ENCODE peak calls at places on chromosome 1, in four cellular contexts. Z is Karpas-422; B is CD8-positive, alpha-beta memory T cell; V is CD4-positive, alpha-beta memory T cell. F is an unnamed sample.

GRCh38 chr1:100438789-100439188 is 86.5 kb downstream of the CDC14A start:
- DNase-seq in V (no peak), Z (no peak), B (no peak), F (no peak)

GRCh38 chr1:12669529-12670068 is 25.7 kb downstream of the AADACL4 start:
- DNase-seq in V (no peak), B (no peak), Z (no peak), F (no peak)

GRCh38 chr1:150235436-150235851 is 468 bp downstream of the ANP32E start:
- DNase-seq in B (peak; percentile 26), Z (peak; percentile 77), V (peak; percentile 48), F (no peak)

GRCh38 chr1:181089777-181090505 is 1.4 kb downstream of the IER5 start:
- DNase-seq in B (peak; percentile 83), V (peak; percentile 94), Z (peak; percentile 75), F (peak; percentile 52)

GRCh38 chr1:247114351-247115140 is 10.4 kb upstream of the ZNF669 start:
- DNase-seq in Z (no peak), V (no peak), B (no peak), F (no peak)

GRCh38 chr1:88104234-88104633 is 579.8 kb upstream of the PKN2 start:
- DNase-seq in B (no peak), Z (no peak), V (no peak), F (no peak)

GRCh38 chr1:4034318-4034887 is 134.3 kb upstream of the C1orf174 start:
- DNase-seq in B (no peak), Z (no peak), V (no peak), F (no peak)

GRCh38 chr1:177926201-177926600 is 43.7 kb downstream of the SEC16B start:
- DNase-seq in Z (no peak), B (no peak), V (no peak), F (no peak)

GRCh38 chr1:223835754-223836153 is 10.0 kb downstream of the TP53BP2 start:
- DNase-seq in Z (no peak), V (no peak), B (no peak), F (no peak)

GRCh38 chr1:29217633-29218032 is 13.1 kb downstream of the MECR start:
- DNase-seq in V (no peak), Z (no peak), B (no peak), F (no peak)

GRCh38 chr1:26477446-26478152 is 5.4 kb downstream of the HMGN2 start:
- DNase-seq in Z (peak; percentile 64), B (no peak), V (no peak), F (no peak)

GRCh38 chr1:200409203-200409760 is 554 bp downstream of the ZNF281 start:
- DNase-seq in B (peak; percentile 5), Z (peak; percentile 60), V (peak; percentile 64), F (peak; percentile 59)

GRCh38 chr1:208219659-208220282 is 24.4 kb downstream of the PLXNA2 start:
- DNase-seq in V (no peak), B (no peak), Z (no peak), F (no peak)

GRCh38 chr1:76218888-76219588 is 144.5 kb downstream of the ST6GALNAC3 start:
- DNase-seq in V (no peak), Z (peak; percentile 96), B (no peak), F (no peak)

GRCh38 chr1:95957748-95958147 is 723.7 kb downstream of the RWDD3 start:
- DNase-seq in V (no peak), Z (no peak), B (no peak), F (no peak)

GRCh38 chr1:11649237-11649623 is 5.0 kb downstream of the FBXO2 start:
- DNase-seq in V (no peak), Z (no peak), B (no peak), F (peak; percentile 60)

GRCh38 chr1:232556336-232556735 is 73.6 kb downstream of the SIPA1L2 start:
- DNase-seq in Z (no peak), B (no peak), V (no peak), F (no peak)
- H3K27ac ChIP-seq in Z (no peak overlapping the region), B (no peak overlapping the region), V (no peak overlapping the region), F (no peak overlapping the region)

GRCh38 chr1:6906783-6907182 is 121.5 kb downstream of the CAMTA1 start:
- DNase-seq in B (no peak), Z (peak; percentile 57), V (no peak), F (no peak)
- H3K27ac ChIP-seq in B (no peak overlapping the region), Z (no peak overlapping the region), V (no peak overlapping the region), F (no peak overlapping the region)

DNA sequence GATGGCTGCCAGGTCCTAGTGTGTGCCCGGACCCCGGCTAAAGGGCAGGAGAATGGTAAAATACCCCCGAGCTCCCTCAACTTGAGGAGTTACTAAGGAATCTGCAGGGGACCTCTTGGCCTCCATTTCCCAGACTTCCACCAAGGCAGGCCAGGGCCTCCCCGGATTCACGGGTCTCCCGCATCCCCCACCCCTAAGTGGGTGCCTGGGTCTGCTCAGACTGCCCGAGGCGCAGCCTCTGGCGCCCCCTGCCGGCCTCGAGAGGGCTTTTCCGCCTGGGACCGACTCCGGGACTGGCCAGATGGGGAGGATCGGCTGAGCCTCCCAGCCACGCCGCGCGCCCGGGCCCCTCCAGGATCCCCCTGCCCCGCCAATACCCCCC is 1.7 kb downstream of the PLEKHG5 start:
- DNase-seq in Z (peak; percentile 90), V (peak; percentile 73), B (peak; percentile 70), F (peak; percentile 54)
- H3K27ac ChIP-seq in Z (no peak overlapping the region), V (peak overlapping the region; percentile 57), B (peak overlapping the region; percentile 43), F (no peak overlapping the region)

GRCh38 chr1:202661136-202661845 is 49.0 kb downstream of the SYT2 start:
- DNase-seq in Z (peak; percentile 42), B (no peak), V (no peak), F (no peak)

GRCh38 chr1:202659974-202660373 is 50.3 kb downstream of the SYT2 start:
- DNase-seq in Z (peak; percentile 45), B (no peak), V (no peak), F (no peak)

GRCh38 chr1:202664083-202664482 is 46.2 kb downstream of the SYT2 start:
- DNase-seq in V (no peak), B (no peak), Z (no peak), F (no peak)

GRCh38 chr1:202663141-202663540 is 47.1 kb downstream of the SYT2 start:
- DNase-seq in V (no peak), Z (no peak), B (no peak), F (no peak)

DNA sequence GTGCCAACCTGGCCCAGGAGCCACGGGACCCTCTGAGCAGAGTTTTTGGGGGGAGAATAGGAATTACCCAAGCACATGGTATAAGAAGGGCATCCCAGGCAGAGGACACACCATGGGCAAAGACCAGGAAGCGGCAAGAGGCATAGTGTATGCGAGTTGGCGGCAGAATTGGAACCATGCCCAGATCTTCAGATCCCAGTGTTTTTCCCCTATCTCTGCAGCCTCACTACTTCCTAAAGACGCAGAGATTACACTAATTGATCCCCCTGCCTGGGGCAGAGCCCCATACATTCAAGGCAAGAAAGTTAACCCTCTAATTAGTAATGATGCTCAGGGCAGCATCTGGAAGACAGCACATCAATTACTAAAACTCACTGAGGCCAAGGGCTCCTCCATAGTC is 48.2 kb downstream of the SYT2 start:
- DNase-seq in B (no peak), V (no peak), Z (no peak), F (no peak)
- H3K27ac ChIP-seq in B (no peak overlapping the region), V (no peak overlapping the region), Z (no peak overlapping the region), F (no peak overlapping the region)

GRCh38 chr1:84582802-84583587 is 8.8 kb upstream of the CTBS start:
- DNase-seq in Z (peak; percentile 40), V (no peak), B (no peak), F (no peak)

GRCh38 chr1:84581648-84582047 is 7.4 kb upstream of the CTBS start:
- DNase-seq in V (no peak), Z (peak; percentile 25), B (no peak), F (no peak)

GRCh38 chr1:84584126-84584525 is 9.9 kb upstream of the CTBS start:
- DNase-seq in B (no peak), V (no peak), Z (peak; percentile 40), F (no peak)

GRCh38 chr1:84585803-84586202 is 11.6 kb upstream of the CTBS start:
- DNase-seq in B (no peak), Z (no peak), V (no peak), F (no peak)

GRCh38 chr1:84583648-84584047 is 9.4 kb upstream of the CTBS start:
- DNase-seq in V (no peak), Z (no peak), B (no peak), F (no peak)
- H3K27ac ChIP-seq in V (no peak overlapping the region), Z (no peak overlapping the region), B (no peak overlapping the region), F (no peak overlapping the region)

DNA sequence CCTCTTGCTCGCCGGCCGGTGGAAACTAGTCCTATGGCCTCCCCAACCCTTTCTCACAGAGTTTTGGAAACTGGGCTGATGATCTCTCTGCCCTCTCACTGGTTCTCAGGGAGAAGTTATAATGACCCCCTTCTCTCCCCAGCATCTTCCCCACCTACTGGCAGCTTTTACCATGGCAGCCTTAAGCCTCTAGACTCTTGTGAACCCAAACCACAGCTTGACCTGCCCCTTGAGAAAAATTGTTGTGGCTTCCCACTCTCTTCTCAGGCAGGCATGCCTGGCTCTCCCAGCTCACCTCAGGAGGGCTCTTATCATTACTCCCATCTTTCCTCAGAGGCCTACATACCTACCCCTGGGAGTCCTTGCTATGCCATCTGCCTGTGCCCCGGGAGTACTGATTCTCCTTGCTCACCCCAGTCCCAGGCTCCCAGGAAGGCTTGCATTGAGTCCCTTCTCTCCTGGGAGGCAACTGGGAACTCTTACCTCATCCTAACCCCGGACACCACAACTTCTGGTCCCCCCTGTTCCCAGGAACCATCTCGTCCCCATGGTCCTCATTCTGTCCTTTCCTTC is 1.6 kb downstream of the NSUN4 start:
- DNase-seq in Z (peak; percentile 58), B (peak; percentile 4), V (peak; percentile 42), F (no peak)
- H3K27ac ChIP-seq in Z (no peak overlapping the region), B (peak overlapping the region; percentile 97), V (peak overlapping the region; percentile 97), F (no peak overlapping the region)

GRCh38 chr1:2402420-2402819 is 9.9 kb downstream of the PEX10 start:
- DNase-seq in Z (no peak), B (no peak), V (no peak), F (no peak)

GRCh38 chr1:2404890-2405511 is 7.4 kb downstream of the PEX10 start:
- DNase-seq in V (peak; percentile 10), B (no peak), Z (no peak), F (no peak)

GRCh38 chr1:2404142-2404889 is 8.0 kb downstream of the PEX10 start:
- DNase-seq in B (no peak), V (peak; percentile 9), Z (no peak), F (peak; percentile 30)

GRCh38 chr1:2400950-2401649 is 9.5 kb downstream of the RER1 start:
- DNase-seq in Z (no peak), V (no peak), B (no peak), F (no peak)

GRCh38 chr1:2403273-2403672 is 9.1 kb downstream of the PEX10 start:
- DNase-seq in Z (no peak), V (no peak), B (no peak), F (no peak)
- H3K27ac ChIP-seq in Z (no peak overlapping the region), V (no peak overlapping the region), B (no peak overlapping the region), F (no peak overlapping the region)

GRCh38 chr1:15346356-15347030 is 63.2 kb upstream of the EFHD2 start:
- DNase-seq in V (no peak), Z (no peak), B (no peak), F (no peak)
- H3K27ac ChIP-seq in V (peak overlapping the region; percentile 34), Z (no peak overlapping the region), B (peak overlapping the region; percentile 64), F (no peak overlapping the region)

GRCh38 chr1:64687725-64688285 is 57.1 kb upstream of the RAVER2 start:
- DNase-seq in Z (no peak), B (no peak), V (no peak), F (peak; percentile 18)
- H3K27ac ChIP-seq in Z (no peak overlapping the region), B (no peak overlapping the region), V (no peak overlapping the region), F (no peak overlapping the region)

F was measured in pancreas.